ENCODE peak calls at places on chromosomes 16 and 17, in seven cellular contexts. One of them, this sample, is unnamed. For H3K9me3, the result is how much of the 10 kb centered on the place peaks cover.

GRCh38 chr16:12215302-12216105 is 239.0 kb downstream of the SNX29 start:
- DNase-seq in CD4-positive, CD25-positive, alpha-beta regulatory T cell: no peak
- DNase-seq in CD8-positive, alpha-beta memory T cell: no peak
- DNase-seq in SK-N-SH: peak
- DNase-seq in cardiac muscle cell: peak
- DNase-seq in body of pancreas: no peak
- DNase-seq in CD4-positive, alpha-beta T cell: no peak
- DNase-seq in this sample: no peak

GRCh38 chr17:75110307-75110937 is 653 bp downstream of the ARMC7 start:
- DNase-seq in cardiac muscle cell: peak
- DNase-seq in body of pancreas: peak
- DNase-seq in CD4-positive, CD25-positive, alpha-beta regulatory T cell: no peak
- DNase-seq in CD4-positive, alpha-beta T cell: no peak
- DNase-seq in SK-N-SH: no peak
- DNase-seq in CD8-positive, alpha-beta memory T cell: no peak
- DNase-seq in this sample: no peak

GRCh38 chr17:53724726-53725125 is 98.0 kb upstream of the KIF2B start:
- DNase-seq in body of pancreas: no peak
- DNase-seq in cardiac muscle cell: no peak
- DNase-seq in SK-N-SH: no peak
- DNase-seq in CD8-positive, alpha-beta memory T cell: no peak
- DNase-seq in CD4-positive, alpha-beta T cell: no peak
- DNase-seq in CD4-positive, CD25-positive, alpha-beta regulatory T cell: no peak
- DNase-seq in this sample: no peak

GRCh38 chr16:89422527-89422904 is 67.8 kb downstream of the ANKRD11 start:
- DNase-seq in cardiac muscle cell: no peak
- DNase-seq in CD4-positive, CD25-positive, alpha-beta regulatory T cell: no peak
- DNase-seq in CD4-positive, alpha-beta T cell: no peak
- DNase-seq in body of pancreas: no peak
- DNase-seq in CD8-positive, alpha-beta memory T cell: no peak
- DNase-seq in SK-N-SH: no peak
- DNase-seq in this sample: peak

GRCh38 chr16:85275533-85276249 is 163.4 kb upstream of the CIBAR2 start:
- DNase-seq in SK-N-SH: peak
- DNase-seq in cardiac muscle cell: peak
- DNase-seq in body of pancreas: peak
- DNase-seq in CD8-positive, alpha-beta memory T cell: peak
- DNase-seq in CD4-positive, alpha-beta T cell: peak
- DNase-seq in CD4-positive, CD25-positive, alpha-beta regulatory T cell: peak
- DNase-seq in this sample: peak

GRCh38 chr17:43530303-43531081 is 15.6 kb downstream of the ETV4 start:
- DNase-seq in CD4-positive, alpha-beta T cell: no peak
- DNase-seq in body of pancreas: peak
- DNase-seq in SK-N-SH: no peak
- DNase-seq in cardiac muscle cell: peak
- DNase-seq in CD8-positive, alpha-beta memory T cell: no peak
- DNase-seq in CD4-positive, CD25-positive, alpha-beta regulatory T cell: no peak
- DNase-seq in this sample: peak

GRCh38 chr17:50690887-50691549 is 16.7 kb downstream of the ANKRD40 start:
- DNase-seq in CD4-positive, CD25-positive, alpha-beta regulatory T cell: no peak
- DNase-seq in SK-N-SH: no peak
- DNase-seq in cardiac muscle cell: no peak
- DNase-seq in CD4-positive, alpha-beta T cell: no peak
- DNase-seq in CD8-positive, alpha-beta memory T cell: no peak
- DNase-seq in body of pancreas: no peak
- DNase-seq in this sample: no peak

GRCh38 chr17:82309656-82310570 is 7.5 kb downstream of the CD7 start:
- DNase-seq in SK-N-SH: no peak
- DNase-seq in body of pancreas: no peak
- DNase-seq in CD4-positive, CD25-positive, alpha-beta regulatory T cell: no peak
- DNase-seq in cardiac muscle cell: no peak
- DNase-seq in CD8-positive, alpha-beta memory T cell: no peak
- DNase-seq in CD4-positive, alpha-beta T cell: no peak
- DNase-seq in this sample: no peak

GRCh38 chr17:62763891-62764600 is 44.1 kb downstream of the MARCHF10 start:
- DNase-seq in cardiac muscle cell: no peak
- DNase-seq in SK-N-SH: no peak
- DNase-seq in CD8-positive, alpha-beta memory T cell: no peak
- DNase-seq in CD4-positive, alpha-beta T cell: no peak
- DNase-seq in CD4-positive, CD25-positive, alpha-beta regulatory T cell: no peak
- DNase-seq in body of pancreas: no peak
- DNase-seq in this sample: no peak

GRCh38 chr17:1582374-1582773 is 19.8 kb upstream of the PITPNA start:
- DNase-seq in cardiac muscle cell: no peak
- DNase-seq in CD8-positive, alpha-beta memory T cell: no peak
- DNase-seq in SK-N-SH: no peak
- DNase-seq in body of pancreas: no peak
- DNase-seq in CD4-positive, alpha-beta T cell: no peak
- DNase-seq in CD4-positive, CD25-positive, alpha-beta regulatory T cell: no peak
- DNase-seq in this sample: no peak

GRCh38 chr17:16301963-16302855 is 51.1 kb downstream of the CENPV start:
- DNase-seq in cardiac muscle cell: no peak
- DNase-seq in body of pancreas: no peak
- DNase-seq in SK-N-SH: no peak
- DNase-seq in CD4-positive, alpha-beta T cell: no peak
- DNase-seq in CD4-positive, CD25-positive, alpha-beta regulatory T cell: no peak
- DNase-seq in CD8-positive, alpha-beta memory T cell: no peak
- DNase-seq in this sample: no peak

GRCh38 chr17:16302856-16303255 is 50.4 kb downstream of the CENPV start:
- DNase-seq in CD8-positive, alpha-beta memory T cell: no peak
- DNase-seq in CD4-positive, alpha-beta T cell: no peak
- DNase-seq in cardiac muscle cell: no peak
- DNase-seq in body of pancreas: no peak
- DNase-seq in SK-N-SH: no peak
- DNase-seq in CD4-positive, CD25-positive, alpha-beta regulatory T cell: no peak
- DNase-seq in this sample: no peak

GRCh38 chr17:16300554-16300953 is 52.7 kb downstream of the CENPV start:
- DNase-seq in body of pancreas: no peak
- DNase-seq in CD4-positive, alpha-beta T cell: no peak
- DNase-seq in CD4-positive, CD25-positive, alpha-beta regulatory T cell: no peak
- DNase-seq in cardiac muscle cell: no peak
- DNase-seq in CD8-positive, alpha-beta memory T cell: no peak
- DNase-seq in SK-N-SH: no peak
- DNase-seq in this sample: no peak

GRCh38 chr17:16304832-16305231 is 48.4 kb downstream of the CENPV start:
- DNase-seq in CD4-positive, alpha-beta T cell: no peak
- DNase-seq in SK-N-SH: peak
- DNase-seq in CD8-positive, alpha-beta memory T cell: no peak
- DNase-seq in cardiac muscle cell: peak
- DNase-seq in body of pancreas: no peak
- DNase-seq in CD4-positive, CD25-positive, alpha-beta regulatory T cell: no peak
- DNase-seq in this sample: no peak
- H3K9me3 ChIP-seq in CD4-positive, alpha-beta T cell: under half
- H3K9me3 ChIP-seq in SK-N-SH: under half
- H3K9me3 ChIP-seq in CD8-positive, alpha-beta memory T cell: under half
- H3K9me3 ChIP-seq in cardiac muscle cell: under half
- H3K9me3 ChIP-seq in body of pancreas: under half
- H3K9me3 ChIP-seq in CD4-positive, CD25-positive, alpha-beta regulatory T cell: under half
- H3K9me3 ChIP-seq in this sample: under half

GRCh38 chr16:66516172-66516807 is 33.6 kb downstream of the TK2 start:
- DNase-seq in SK-N-SH: no peak
- DNase-seq in CD8-positive, alpha-beta memory T cell: no peak
- DNase-seq in cardiac muscle cell: no peak
- DNase-seq in CD4-positive, CD25-positive, alpha-beta regulatory T cell: no peak
- DNase-seq in CD4-positive, alpha-beta T cell: no peak
- DNase-seq in body of pancreas: no peak
- DNase-seq in this sample: no peak

GRCh38 chr16:66516808-66517585 is 32.9 kb downstream of the TK2 start:
- DNase-seq in CD8-positive, alpha-beta memory T cell: peak
- DNase-seq in cardiac muscle cell: no peak
- DNase-seq in CD4-positive, alpha-beta T cell: peak
- DNase-seq in SK-N-SH: peak
- DNase-seq in body of pancreas: peak
- DNase-seq in CD4-positive, CD25-positive, alpha-beta regulatory T cell: peak
- DNase-seq in this sample: peak

GRCh38 chr16:66512589-66513404 is 37.1 kb downstream of the TK2 start:
- DNase-seq in CD4-positive, alpha-beta T cell: no peak
- DNase-seq in body of pancreas: no peak
- DNase-seq in SK-N-SH: no peak
- DNase-seq in cardiac muscle cell: no peak
- DNase-seq in CD8-positive, alpha-beta memory T cell: no peak
- DNase-seq in CD4-positive, CD25-positive, alpha-beta regulatory T cell: no peak
- DNase-seq in this sample: peak

GRCh38 chr16:66517586-66518263 is 32.2 kb downstream of the TK2 start:
- DNase-seq in SK-N-SH: no peak
- DNase-seq in CD4-positive, alpha-beta T cell: no peak
- DNase-seq in body of pancreas: peak
- DNase-seq in cardiac muscle cell: no peak
- DNase-seq in CD8-positive, alpha-beta memory T cell: no peak
- DNase-seq in CD4-positive, CD25-positive, alpha-beta regulatory T cell: no peak
- DNase-seq in this sample: no peak

GRCh38 chr16:66515543-66516171 is 34.3 kb downstream of the TK2 start:
- DNase-seq in SK-N-SH: no peak
- DNase-seq in CD4-positive, alpha-beta T cell: no peak
- DNase-seq in body of pancreas: no peak
- DNase-seq in cardiac muscle cell: no peak
- DNase-seq in CD4-positive, CD25-positive, alpha-beta regulatory T cell: no peak
- DNase-seq in CD8-positive, alpha-beta memory T cell: no peak
- DNase-seq in this sample: peak
- H3K27ac ChIP-seq in SK-N-SH: peak
- H3K27ac ChIP-seq in CD4-positive, alpha-beta T cell: no peak
- H3K27ac ChIP-seq in body of pancreas: peak
- H3K27ac ChIP-seq in cardiac muscle cell: no peak
- H3K27ac ChIP-seq in CD4-positive, CD25-positive, alpha-beta regulatory T cell: peak
- H3K27ac ChIP-seq in CD8-positive, alpha-beta memory T cell: peak
- H3K27ac ChIP-seq in this sample: peak

GRCh38 chr16:31880322-31880979 is 6.8 kb downstream of the ZNF267 start:
- DNase-seq in CD8-positive, alpha-beta memory T cell: no peak
- DNase-seq in body of pancreas: no peak
- DNase-seq in CD4-positive, CD25-positive, alpha-beta regulatory T cell: no peak
- DNase-seq in CD4-positive, alpha-beta T cell: no peak
- DNase-seq in SK-N-SH: no peak
- DNase-seq in cardiac muscle cell: no peak
- DNase-seq in this sample: no peak

GRCh38 chr16:31888735-31889134 is 15.1 kb downstream of the ZNF267 start:
- DNase-seq in CD4-positive, CD25-positive, alpha-beta regulatory T cell: no peak
- DNase-seq in body of pancreas: no peak
- DNase-seq in CD8-positive, alpha-beta memory T cell: no peak
- DNase-seq in cardiac muscle cell: no peak
- DNase-seq in SK-N-SH: no peak
- DNase-seq in CD4-positive, alpha-beta T cell: no peak
- DNase-seq in this sample: no peak

GRCh38 chr16:31886227-31886626 is 12.6 kb downstream of the ZNF267 start:
- DNase-seq in body of pancreas: no peak
- DNase-seq in CD4-positive, alpha-beta T cell: no peak
- DNase-seq in CD4-positive, CD25-positive, alpha-beta regulatory T cell: no peak
- DNase-seq in cardiac muscle cell: no peak
- DNase-seq in SK-N-SH: no peak
- DNase-seq in CD8-positive, alpha-beta memory T cell: no peak
- DNase-seq in this sample: no peak
- H3K9me3 ChIP-seq in body of pancreas: under half
- H3K9me3 ChIP-seq in CD4-positive, alpha-beta T cell: under half
- H3K9me3 ChIP-seq in CD4-positive, CD25-positive, alpha-beta regulatory T cell: half or more
- H3K9me3 ChIP-seq in cardiac muscle cell: under half
- H3K9me3 ChIP-seq in SK-N-SH: under half
- H3K9me3 ChIP-seq in CD8-positive, alpha-beta memory T cell: under half
- H3K9me3 ChIP-seq in this sample: under half

GRCh38 chr17:80633197-80633596 is 88.6 kb downstream of the RPTOR start:
- DNase-seq in CD8-positive, alpha-beta memory T cell: no peak
- DNase-seq in cardiac muscle cell: no peak
- DNase-seq in CD4-positive, CD25-positive, alpha-beta regulatory T cell: no peak
- DNase-seq in CD4-positive, alpha-beta T cell: no peak
- DNase-seq in SK-N-SH: no peak
- DNase-seq in body of pancreas: no peak
- DNase-seq in this sample: no peak
- H3K27ac ChIP-seq in CD8-positive, alpha-beta memory T cell: no peak
- H3K27ac ChIP-seq in cardiac muscle cell: peak
- H3K27ac ChIP-seq in CD4-positive, CD25-positive, alpha-beta regulatory T cell: no peak
- H3K27ac ChIP-seq in CD4-positive, alpha-beta T cell: no peak
- H3K27ac ChIP-seq in SK-N-SH: no peak
- H3K27ac ChIP-seq in body of pancreas: no peak
- H3K27ac ChIP-seq in this sample: no peak

DNA sequence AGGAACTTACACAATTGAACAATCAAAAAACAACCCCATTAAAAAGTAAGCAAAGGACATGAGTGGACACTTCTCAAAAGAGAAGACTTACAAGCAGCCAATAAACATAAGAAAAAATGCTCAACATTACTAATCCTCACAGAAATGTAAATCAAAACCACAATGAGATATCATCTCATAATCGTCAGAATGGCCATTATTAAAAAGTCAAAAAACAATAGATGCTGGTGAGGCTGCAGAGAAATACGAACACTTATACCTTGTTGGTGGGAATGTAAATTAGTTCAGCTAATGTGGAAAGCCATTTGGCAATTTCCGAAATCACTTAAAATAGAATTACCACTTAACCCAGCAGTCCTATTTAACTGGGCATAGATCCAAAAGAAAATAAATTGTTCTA is 301.9 kb upstream of the KCNJ16 start:
- DNase-seq in CD4-positive, CD25-positive, alpha-beta regulatory T cell: no peak
- DNase-seq in cardiac muscle cell: no peak
- DNase-seq in SK-N-SH: no peak
- DNase-seq in CD8-positive, alpha-beta memory T cell: no peak
- DNase-seq in CD4-positive, alpha-beta T cell: no peak
- DNase-seq in body of pancreas: no peak
- DNase-seq in this sample: peak
- H3K9me3 ChIP-seq in CD4-positive, CD25-positive, alpha-beta regulatory T cell: under half
- H3K9me3 ChIP-seq in cardiac muscle cell: under half
- H3K9me3 ChIP-seq in SK-N-SH: under half
- H3K9me3 ChIP-seq in CD8-positive, alpha-beta memory T cell: under half
- H3K9me3 ChIP-seq in CD4-positive, alpha-beta T cell: under half
- H3K9me3 ChIP-seq in body of pancreas: under half
- H3K9me3 ChIP-seq in this sample: under half

DNA sequence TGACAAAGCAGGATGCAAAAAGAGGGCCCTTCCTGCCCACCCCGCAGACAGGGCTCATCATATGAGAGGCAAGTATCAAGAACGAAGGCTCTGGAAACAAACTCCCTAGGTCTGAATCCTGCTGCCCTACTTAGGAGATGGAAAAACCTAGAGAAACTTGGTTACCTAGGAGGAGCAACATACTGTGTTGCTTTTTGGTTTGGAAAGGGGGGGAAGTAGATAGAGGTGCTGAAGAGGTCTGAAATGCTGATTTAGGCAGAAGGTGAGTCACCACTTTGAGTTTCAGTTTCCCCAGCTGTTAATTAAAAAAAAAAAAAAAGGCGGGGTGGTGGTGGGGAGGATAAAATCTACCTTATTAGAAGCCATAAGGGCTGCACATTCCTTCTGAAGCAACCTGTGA is 1.5 kb downstream of the N4BP1 start:
- DNase-seq in cardiac muscle cell: no peak
- DNase-seq in SK-N-SH: no peak
- DNase-seq in CD4-positive, CD25-positive, alpha-beta regulatory T cell: peak
- DNase-seq in body of pancreas: no peak
- DNase-seq in CD4-positive, alpha-beta T cell: no peak
- DNase-seq in CD8-positive, alpha-beta memory T cell: no peak
- DNase-seq in this sample: no peak
- H3K27ac ChIP-seq in cardiac muscle cell: no peak
- H3K27ac ChIP-seq in SK-N-SH: no peak
- H3K27ac ChIP-seq in CD4-positive, CD25-positive, alpha-beta regulatory T cell: peak
- H3K27ac ChIP-seq in body of pancreas: no peak
- H3K27ac ChIP-seq in CD4-positive, alpha-beta T cell: peak
- H3K27ac ChIP-seq in CD8-positive, alpha-beta memory T cell: peak
- H3K27ac ChIP-seq in this sample: no peak

GRCh38 chr16:75096730-75097129 is 19.9 kb downstream of the LDHD start:
- DNase-seq in body of pancreas: peak
- DNase-seq in CD8-positive, alpha-beta memory T cell: no peak
- DNase-seq in cardiac muscle cell: no peak
- DNase-seq in CD4-positive, alpha-beta T cell: no peak
- DNase-seq in SK-N-SH: peak
- DNase-seq in CD4-positive, CD25-positive, alpha-beta regulatory T cell: no peak
- DNase-seq in this sample: no peak
- H3K9me3 ChIP-seq in body of pancreas: under half
- H3K9me3 ChIP-seq in CD8-positive, alpha-beta memory T cell: under half
- H3K9me3 ChIP-seq in cardiac muscle cell: under half
- H3K9me3 ChIP-seq in CD4-positive, alpha-beta T cell: under half
- H3K9me3 ChIP-seq in SK-N-SH: under half
- H3K9me3 ChIP-seq in CD4-positive, CD25-positive, alpha-beta regulatory T cell: under half
- H3K9me3 ChIP-seq in this sample: under half

GRCh38 chr17:72725432-72726068 is 366.9 kb downstream of the SLC39A11 start:
- DNase-seq in body of pancreas: peak
- DNase-seq in CD8-positive, alpha-beta memory T cell: peak
- DNase-seq in cardiac muscle cell: peak
- DNase-seq in CD4-positive, CD25-positive, alpha-beta regulatory T cell: peak
- DNase-seq in SK-N-SH: peak
- DNase-seq in CD4-positive, alpha-beta T cell: peak
- DNase-seq in this sample: no peak
- H3K27ac ChIP-seq in body of pancreas: no peak
- H3K27ac ChIP-seq in CD8-positive, alpha-beta memory T cell: no peak
- H3K27ac ChIP-seq in cardiac muscle cell: no peak
- H3K27ac ChIP-seq in CD4-positive, CD25-positive, alpha-beta regulatory T cell: peak
- H3K27ac ChIP-seq in SK-N-SH: no peak
- H3K27ac ChIP-seq in CD4-positive, alpha-beta T cell: no peak
- H3K27ac ChIP-seq in this sample: no peak

This sample was measured in SJSA1.